ENCODE peak calls at places on chromosomes 11 and 22, in ten cellular contexts. One of them, this sample, is unnamed.

GRCh38 chr11:73997120-73997772 is 11.6 kb downstream of the UCP3 start:
- DNase-seq in Peyer's patch: peak; percentile 57
- DNase-seq in cardiac muscle cell: no peak
- DNase-seq in left ventricle myocardium inferior: no peak
- DNase-seq in mammary epithelial cell: no peak
- DNase-seq in breast epithelium: no peak
- DNase-seq in esophagus squamous epithelium: no peak
- DNase-seq in H9: no peak
- DNase-seq in A549: no peak
- DNase-seq in H1: no peak
- DNase-seq in this sample: no peak

GRCh38 chr11:119625206-119625988 is 103.6 kb downstream of the NECTIN1 start:
- DNase-seq in left ventricle myocardium inferior: no peak
- DNase-seq in A549: no peak
- DNase-seq in H9: peak; percentile 25
- DNase-seq in H1: no peak
- DNase-seq in Peyer's patch: no peak
- DNase-seq in esophagus squamous epithelium: no peak
- DNase-seq in mammary epithelial cell: no peak
- DNase-seq in breast epithelium: no peak
- DNase-seq in cardiac muscle cell: no peak
- DNase-seq in this sample: no peak

GRCh38 chr22:50473088-50473487 is 1.7 kb downstream of the SBF1 start:
- DNase-seq in Peyer's patch: peak; percentile 59
- DNase-seq in H9: no peak
- DNase-seq in H1: no peak
- DNase-seq in breast epithelium: no peak
- DNase-seq in left ventricle myocardium inferior: no peak
- DNase-seq in A549: peak; percentile 60
- DNase-seq in cardiac muscle cell: no peak
- DNase-seq in esophagus squamous epithelium: no peak
- DNase-seq in mammary epithelial cell: no peak
- DNase-seq in this sample: no peak

GRCh38 chr22:31399211-31400022 is at the start of gene DRG1:
- DNase-seq in left ventricle myocardium inferior: peak; percentile 98
- DNase-seq in esophagus squamous epithelium: peak; percentile 82
- DNase-seq in Peyer's patch: peak; percentile 95
- DNase-seq in cardiac muscle cell: peak; percentile 97
- DNase-seq in H1: peak; percentile 96
- DNase-seq in mammary epithelial cell: peak; percentile 92
- DNase-seq in H9: peak; percentile 97
- DNase-seq in A549: peak; percentile 85
- DNase-seq in breast epithelium: peak; percentile 94
- DNase-seq in this sample: peak; percentile 96

GRCh38 chr22:26666035-26666338 is 8.6 kb downstream of the MIAT start:
- DNase-seq in cardiac muscle cell: no peak
- DNase-seq in breast epithelium: no peak
- DNase-seq in Peyer's patch: no peak
- DNase-seq in A549: no peak
- DNase-seq in H9: no peak
- DNase-seq in mammary epithelial cell: no peak
- DNase-seq in H1: no peak
- DNase-seq in esophagus squamous epithelium: no peak
- DNase-seq in left ventricle myocardium inferior: no peak
- DNase-seq in this sample: no peak

GRCh38 chr11:125397421-125397820 is 98.6 kb downstream of the FEZ1 start:
- DNase-seq in A549: no peak
- DNase-seq in breast epithelium: no peak
- DNase-seq in cardiac muscle cell: no peak
- DNase-seq in esophagus squamous epithelium: no peak
- DNase-seq in H9: no peak
- DNase-seq in mammary epithelial cell: no peak
- DNase-seq in left ventricle myocardium inferior: no peak
- DNase-seq in H1: no peak
- DNase-seq in Peyer's patch: no peak
- DNase-seq in this sample: no peak

GRCh38 chr11:18773681-18774080 is 17.9 kb downstream of the PTPN5 start:
- DNase-seq in H9: no peak
- DNase-seq in mammary epithelial cell: no peak
- DNase-seq in esophagus squamous epithelium: no peak
- DNase-seq in A549: no peak
- DNase-seq in breast epithelium: no peak
- DNase-seq in left ventricle myocardium inferior: no peak
- DNase-seq in H1: no peak
- DNase-seq in Peyer's patch: no peak
- DNase-seq in cardiac muscle cell: no peak
- DNase-seq in this sample: no peak

GRCh38 chr11:74720596-74721478 is 10.4 kb downstream of the CHRDL2 start:
- DNase-seq in breast epithelium: peak; percentile 65
- DNase-seq in left ventricle myocardium inferior: peak; percentile 82
- DNase-seq in esophagus squamous epithelium: no peak
- DNase-seq in Peyer's patch: peak; percentile 26
- DNase-seq in mammary epithelial cell: no peak
- DNase-seq in H9: no peak
- DNase-seq in A549: no peak
- DNase-seq in cardiac muscle cell: no peak
- DNase-seq in H1: no peak
- DNase-seq in this sample: peak; percentile 86

GRCh38 chr11:19922689-19923035 is 210.0 kb downstream of the NAV2 start:
- DNase-seq in H1: no peak
- DNase-seq in mammary epithelial cell: peak; percentile 30
- DNase-seq in left ventricle myocardium inferior: no peak
- DNase-seq in cardiac muscle cell: no peak
- DNase-seq in breast epithelium: no peak
- DNase-seq in H9: no peak
- DNase-seq in Peyer's patch: no peak
- DNase-seq in esophagus squamous epithelium: no peak
- DNase-seq in A549: no peak
- DNase-seq in this sample: no peak

GRCh38 chr11:131819845-131820244 is 449.4 kb downstream of the NTM start:
- DNase-seq in breast epithelium: no peak
- DNase-seq in left ventricle myocardium inferior: no peak
- DNase-seq in H9: no peak
- DNase-seq in H1: no peak
- DNase-seq in Peyer's patch: no peak
- DNase-seq in cardiac muscle cell: no peak
- DNase-seq in esophagus squamous epithelium: no peak
- DNase-seq in mammary epithelial cell: no peak
- DNase-seq in A549: no peak
- DNase-seq in this sample: no peak

GRCh38 chr11:70806461-70807194 is 408.3 kb downstream of the CTTN start:
- DNase-seq in H9: no peak
- DNase-seq in esophagus squamous epithelium: no peak
- DNase-seq in H1: no peak
- DNase-seq in left ventricle myocardium inferior: no peak
- DNase-seq in breast epithelium: no peak
- DNase-seq in cardiac muscle cell: no peak
- DNase-seq in A549: no peak
- DNase-seq in Peyer's patch: no peak
- DNase-seq in mammary epithelial cell: no peak
- DNase-seq in this sample: no peak

GRCh38 chr11:119567667-119568582 is 145.0 kb upstream of the THY1 start:
- DNase-seq in H1: no peak
- DNase-seq in H9: no peak
- DNase-seq in breast epithelium: no peak
- DNase-seq in cardiac muscle cell: peak; percentile 57
- DNase-seq in mammary epithelial cell: peak; percentile 52
- DNase-seq in Peyer's patch: no peak
- DNase-seq in esophagus squamous epithelium: no peak
- DNase-seq in left ventricle myocardium inferior: no peak
- DNase-seq in A549: no peak
- DNase-seq in this sample: no peak

GRCh38 chr11:60867871-60868681 is 734 bp downstream of the ZP1 start:
- DNase-seq in H9: no peak
- DNase-seq in A549: no peak
- DNase-seq in Peyer's patch: no peak
- DNase-seq in esophagus squamous epithelium: no peak
- DNase-seq in cardiac muscle cell: no peak
- DNase-seq in mammary epithelial cell: no peak
- DNase-seq in breast epithelium: no peak
- DNase-seq in H1: no peak
- DNase-seq in left ventricle myocardium inferior: no peak
- DNase-seq in this sample: no peak

GRCh38 chr11:37947816-37948215 is 1349.8 kb upstream of the RAG2 start:
- DNase-seq in A549: no peak
- DNase-seq in mammary epithelial cell: no peak
- DNase-seq in cardiac muscle cell: no peak
- DNase-seq in Peyer's patch: no peak
- DNase-seq in H1: no peak
- DNase-seq in breast epithelium: no peak
- DNase-seq in H9: no peak
- DNase-seq in left ventricle myocardium inferior: no peak
- DNase-seq in esophagus squamous epithelium: no peak
- DNase-seq in this sample: no peak

GRCh38 chr22:20203142-20204099 is 52.6 kb upstream of the CCDC188 start:
- DNase-seq in left ventricle myocardium inferior: peak; percentile 41
- DNase-seq in A549: no peak
- DNase-seq in cardiac muscle cell: peak; percentile 46
- DNase-seq in H1: peak; percentile 66
- DNase-seq in Peyer's patch: no peak
- DNase-seq in mammary epithelial cell: no peak
- DNase-seq in esophagus squamous epithelium: no peak
- DNase-seq in breast epithelium: no peak
- DNase-seq in H9: peak; percentile 72
- DNase-seq in this sample: no peak
- H3K4me1 ChIP-seq in left ventricle myocardium inferior: peaks cover 53% of the 10 kb centered on the region
- H3K4me1 ChIP-seq in A549: peaks cover 27% of the 10 kb centered on the region
- H3K4me1 ChIP-seq in cardiac muscle cell: peaks cover 45% of the 10 kb centered on the region
- H3K4me1 ChIP-seq in H1: peaks cover 12% of the 10 kb centered on the region
- H3K4me1 ChIP-seq in Peyer's patch: peaks cover 8% of the 10 kb centered on the region
- H3K4me1 ChIP-seq in mammary epithelial cell: peaks cover 35% of the 10 kb centered on the region
- H3K4me1 ChIP-seq in esophagus squamous epithelium: peaks cover 39% of the 10 kb centered on the region
- H3K4me1 ChIP-seq in breast epithelium: no peaks in the 10 kb centered on the region
- H3K4me1 ChIP-seq in H9: no peaks in the 10 kb centered on the region
- H3K4me1 ChIP-seq in this sample: no peaks in the 10 kb centered on the region

DNA sequence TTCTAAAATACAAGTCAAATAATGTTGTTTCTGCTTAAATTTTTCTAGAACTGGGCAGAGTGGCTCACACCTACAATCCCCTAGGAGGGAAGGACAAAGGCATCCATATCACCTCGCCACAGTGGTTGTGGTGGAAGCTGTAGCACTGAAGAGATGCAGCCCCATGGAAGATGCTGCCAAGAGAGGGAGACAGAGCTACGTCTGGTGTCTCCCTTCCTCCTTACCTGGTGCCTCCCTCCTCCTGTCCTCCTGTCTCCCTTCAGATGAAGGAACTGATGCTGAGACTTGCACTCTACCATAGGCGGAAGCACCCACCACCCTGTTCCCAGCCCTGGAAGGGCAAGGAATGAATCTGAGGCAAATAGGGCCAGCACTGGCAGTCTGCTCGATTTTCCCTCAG is 22.3 kb downstream of the MMP27 start:
- DNase-seq in H9: peak; percentile 55
- DNase-seq in breast epithelium: no peak
- DNase-seq in mammary epithelial cell: peak; percentile 6
- DNase-seq in H1: no peak
- DNase-seq in cardiac muscle cell: no peak
- DNase-seq in left ventricle myocardium inferior: no peak
- DNase-seq in esophagus squamous epithelium: no peak
- DNase-seq in A549: no peak
- DNase-seq in Peyer's patch: no peak
- DNase-seq in this sample: no peak
- TF ChIP-seq CTCF in H9: peak; percentile 50
- TF ChIP-seq CTCF in breast epithelium: no peak
- TF ChIP-seq CTCF in mammary epithelial cell: peak; percentile 51
- TF ChIP-seq CTCF in H1: peak; percentile 31
- TF ChIP-seq CTCF in cardiac muscle cell: no peak
- TF ChIP-seq CTCF in left ventricle myocardium inferior: no peak
- TF ChIP-seq CTCF in esophagus squamous epithelium: no peak
- TF ChIP-seq CTCF in A549: no peak
- TF ChIP-seq CTCF in Peyer's patch: no peak
- TF ChIP-seq CTCF in this sample: no peak

GRCh38 chr11:44138286-44138685 is 42.8 kb downstream of the EXT2 start:
- DNase-seq in breast epithelium: no peak
- DNase-seq in H1: no peak
- DNase-seq in Peyer's patch: no peak
- DNase-seq in cardiac muscle cell: no peak
- DNase-seq in left ventricle myocardium inferior: no peak
- DNase-seq in esophagus squamous epithelium: no peak
- DNase-seq in A549: no peak
- DNase-seq in H9: no peak
- DNase-seq in mammary epithelial cell: no peak
- DNase-seq in this sample: no peak
- H3K4me1 ChIP-seq in breast epithelium: no peaks in the 10 kb centered on the region
- H3K4me1 ChIP-seq in H1: no peaks in the 10 kb centered on the region
- H3K4me1 ChIP-seq in Peyer's patch: no peaks in the 10 kb centered on the region
- H3K4me1 ChIP-seq in cardiac muscle cell: peaks cover 39% of the 10 kb centered on the region
- H3K4me1 ChIP-seq in left ventricle myocardium inferior: peaks cover 59% of the 10 kb centered on the region
- H3K4me1 ChIP-seq in esophagus squamous epithelium: no peaks in the 10 kb centered on the region
- H3K4me1 ChIP-seq in A549: peaks cover 5% of the 10 kb centered on the region
- H3K4me1 ChIP-seq in H9: no peaks in the 10 kb centered on the region
- H3K4me1 ChIP-seq in mammary epithelial cell: peaks cover 4% of the 10 kb centered on the region
- H3K4me1 ChIP-seq in this sample: no peaks in the 10 kb centered on the region

GRCh38 chr11:61889831-61890230 is 1.5 kb downstream of the FADS3 start:
- DNase-seq in mammary epithelial cell: no peak
- DNase-seq in left ventricle myocardium inferior: no peak
- DNase-seq in breast epithelium: no peak
- DNase-seq in Peyer's patch: no peak
- DNase-seq in cardiac muscle cell: no peak
- DNase-seq in H9: no peak
- DNase-seq in A549: no peak
- DNase-seq in esophagus squamous epithelium: no peak
- DNase-seq in H1: no peak
- DNase-seq in this sample: no peak

GRCh38 chr11:61890536-61891330 is 612 bp downstream of the FADS3 start:
- DNase-seq in A549: peak; percentile 50
- DNase-seq in cardiac muscle cell: peak; percentile 69
- DNase-seq in left ventricle myocardium inferior: peak; percentile 50
- DNase-seq in esophagus squamous epithelium: no peak
- DNase-seq in Peyer's patch: peak; percentile 33
- DNase-seq in H1: peak; percentile 77
- DNase-seq in H9: peak; percentile 61
- DNase-seq in mammary epithelial cell: peak; percentile 64
- DNase-seq in breast epithelium: peak; percentile 30
- DNase-seq in this sample: peak; percentile 89

GRCh38 chr11:61891331-61892084 is at the start of gene FADS3:
- DNase-seq in esophagus squamous epithelium: no peak
- DNase-seq in Peyer's patch: peak; percentile 89
- DNase-seq in left ventricle myocardium inferior: peak; percentile 91
- DNase-seq in mammary epithelial cell: peak; percentile 80
- DNase-seq in breast epithelium: peak; percentile 57
- DNase-seq in H1: peak; percentile 93
- DNase-seq in cardiac muscle cell: peak; percentile 94
- DNase-seq in A549: peak; percentile 76
- DNase-seq in H9: peak; percentile 96
- DNase-seq in this sample: peak; percentile 92

GRCh38 chr11:61893981-61894380 is 2.6 kb upstream of the FADS3 start:
- DNase-seq in A549: no peak
- DNase-seq in mammary epithelial cell: no peak
- DNase-seq in left ventricle myocardium inferior: no peak
- DNase-seq in breast epithelium: no peak
- DNase-seq in Peyer's patch: no peak
- DNase-seq in cardiac muscle cell: no peak
- DNase-seq in H9: no peak
- DNase-seq in H1: no peak
- DNase-seq in esophagus squamous epithelium: no peak
- DNase-seq in this sample: no peak

DNA sequence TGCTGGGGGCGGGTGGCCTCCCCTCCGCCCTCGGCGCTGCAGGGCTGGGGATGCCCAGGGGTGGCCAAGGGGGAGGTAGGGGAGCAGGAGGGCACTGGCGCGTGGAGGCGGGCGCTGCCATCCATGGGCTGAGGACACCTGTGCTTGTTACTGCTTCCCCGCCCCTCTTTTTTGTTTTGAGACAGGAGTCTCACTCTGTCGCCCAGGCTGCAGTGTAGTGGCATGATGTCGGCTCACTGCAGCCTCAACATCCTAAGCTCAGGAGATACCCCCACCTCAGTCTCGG is 683 bp upstream of the FADS3 start:
- DNase-seq in cardiac muscle cell: no peak
- DNase-seq in left ventricle myocardium inferior: no peak
- DNase-seq in mammary epithelial cell: no peak
- DNase-seq in H1: no peak
- DNase-seq in Peyer's patch: peak; percentile 78
- DNase-seq in esophagus squamous epithelium: no peak
- DNase-seq in breast epithelium: no peak
- DNase-seq in H9: no peak
- DNase-seq in A549: no peak
- DNase-seq in this sample: no peak
- TF ChIP-seq CTCF in cardiac muscle cell: peak; percentile 7
- TF ChIP-seq CTCF in left ventricle myocardium inferior: no peak
- TF ChIP-seq CTCF in mammary epithelial cell: no peak
- TF ChIP-seq CTCF in H1: no peak
- TF ChIP-seq CTCF in Peyer's patch: no peak
- TF ChIP-seq CTCF in esophagus squamous epithelium: no peak
- TF ChIP-seq CTCF in breast epithelium: no peak
- TF ChIP-seq CTCF in H9: no peak
- TF ChIP-seq CTCF in A549: no peak
- TF ChIP-seq CTCF in this sample: no peak